ENCODE peak calls at places on chromosomes 4 and X, in seven cellular contexts. One of them, this sample, is unnamed.

GRCh38 chr4:59960143-59960542 is 1240.0 kb upstream of the ADGRL3 start:
- DNase-seq in NCI-H82: no peak
- DNase-seq in epithelial cell of esophagus: no peak
- DNase-seq in iris pigment epithelial cell: no peak
- DNase-seq in stimulated activated CD8-positive, alpha-beta memory T cell treated with anti-CD3 and anti-CD28 coated beads, Interleukin-7, amount 100 ng/mL, for 24 hours: no peak
- DNase-seq in substantia nigra: no peak
- DNase-seq in activated effector memory CD4-positive, alpha-beta T cell treated with Interleukin-2 at 50 U/mL for 16 hours: no peak
- DNase-seq in this sample: no peak

GRCh38 chr4:77881460-77882295 is 19.0 kb downstream of the MRPL1 start:
- DNase-seq in substantia nigra: no peak
- DNase-seq in NCI-H82: no peak
- DNase-seq in iris pigment epithelial cell: peak; percentile 69
- DNase-seq in stimulated activated CD8-positive, alpha-beta memory T cell treated with anti-CD3 and anti-CD28 coated beads, Interleukin-7, amount 100 ng/mL, for 24 hours: no peak
- DNase-seq in epithelial cell of esophagus: peak; percentile 72
- DNase-seq in activated effector memory CD4-positive, alpha-beta T cell treated with Interleukin-2 at 50 U/mL for 16 hours: no peak
- DNase-seq in this sample: no peak

GRCh38 chr4:3291969-3292570 is 751 bp upstream of the RGS12 start:
- DNase-seq in stimulated activated CD8-positive, alpha-beta memory T cell treated with anti-CD3 and anti-CD28 coated beads, Interleukin-7, amount 100 ng/mL, for 24 hours: no peak
- DNase-seq in NCI-H82: peak; percentile 62
- DNase-seq in substantia nigra: peak; percentile 58
- DNase-seq in activated effector memory CD4-positive, alpha-beta T cell treated with Interleukin-2 at 50 U/mL for 16 hours: no peak
- DNase-seq in iris pigment epithelial cell: peak; percentile 20
- DNase-seq in epithelial cell of esophagus: peak; percentile 51
- DNase-seq in this sample: peak; percentile 47

GRCh38 chr4:176782794-176783193 is 9.9 kb downstream of the VEGFC start:
- DNase-seq in substantia nigra: no peak
- DNase-seq in stimulated activated CD8-positive, alpha-beta memory T cell treated with anti-CD3 and anti-CD28 coated beads, Interleukin-7, amount 100 ng/mL, for 24 hours: no peak
- DNase-seq in activated effector memory CD4-positive, alpha-beta T cell treated with Interleukin-2 at 50 U/mL for 16 hours: no peak
- DNase-seq in epithelial cell of esophagus: no peak
- DNase-seq in iris pigment epithelial cell: no peak
- DNase-seq in NCI-H82: no peak
- DNase-seq in this sample: no peak

GRCh38 chr4:14749910-14750309 is 252.4 kb upstream of the CPEB2 start:
- DNase-seq in epithelial cell of esophagus: peak; percentile 77
- DNase-seq in activated effector memory CD4-positive, alpha-beta T cell treated with Interleukin-2 at 50 U/mL for 16 hours: no peak
- DNase-seq in stimulated activated CD8-positive, alpha-beta memory T cell treated with anti-CD3 and anti-CD28 coated beads, Interleukin-7, amount 100 ng/mL, for 24 hours: no peak
- DNase-seq in NCI-H82: peak; percentile 82
- DNase-seq in iris pigment epithelial cell: peak; percentile 12
- DNase-seq in substantia nigra: no peak
- DNase-seq in this sample: peak; percentile 62

GRCh38 chr4:156888762-156889161 is 82.8 kb downstream of the PDGFC start:
- DNase-seq in activated effector memory CD4-positive, alpha-beta T cell treated with Interleukin-2 at 50 U/mL for 16 hours: no peak
- DNase-seq in stimulated activated CD8-positive, alpha-beta memory T cell treated with anti-CD3 and anti-CD28 coated beads, Interleukin-7, amount 100 ng/mL, for 24 hours: no peak
- DNase-seq in iris pigment epithelial cell: peak; percentile 93
- DNase-seq in NCI-H82: no peak
- DNase-seq in substantia nigra: no peak
- DNase-seq in epithelial cell of esophagus: peak; percentile 88
- DNase-seq in this sample: no peak

GRCh38 chrX:12974797-12975669 is at the start of gene TMSB4X:
- DNase-seq in substantia nigra: peak; percentile 75
- DNase-seq in activated effector memory CD4-positive, alpha-beta T cell treated with Interleukin-2 at 50 U/mL for 16 hours: peak; percentile 73
- DNase-seq in epithelial cell of esophagus: peak; percentile 75
- DNase-seq in iris pigment epithelial cell: peak; percentile 76
- DNase-seq in stimulated activated CD8-positive, alpha-beta memory T cell treated with anti-CD3 and anti-CD28 coated beads, Interleukin-7, amount 100 ng/mL, for 24 hours: no peak
- DNase-seq in NCI-H82: peak; percentile 90
- DNase-seq in this sample: no peak

GRCh38 chrX:101385795-101386541 is at the start of gene BTK:
- DNase-seq in substantia nigra: peak; percentile 2
- DNase-seq in stimulated activated CD8-positive, alpha-beta memory T cell treated with anti-CD3 and anti-CD28 coated beads, Interleukin-7, amount 100 ng/mL, for 24 hours: no peak
- DNase-seq in NCI-H82: no peak
- DNase-seq in iris pigment epithelial cell: no peak
- DNase-seq in epithelial cell of esophagus: no peak
- DNase-seq in activated effector memory CD4-positive, alpha-beta T cell treated with Interleukin-2 at 50 U/mL for 16 hours: no peak
- DNase-seq in this sample: no peak

GRCh38 chr4:113052379-113052951 is 3.0 kb downstream of the ANK2 start:
- DNase-seq in substantia nigra: no peak
- DNase-seq in NCI-H82: no peak
- DNase-seq in stimulated activated CD8-positive, alpha-beta memory T cell treated with anti-CD3 and anti-CD28 coated beads, Interleukin-7, amount 100 ng/mL, for 24 hours: no peak
- DNase-seq in activated effector memory CD4-positive, alpha-beta T cell treated with Interleukin-2 at 50 U/mL for 16 hours: no peak
- DNase-seq in epithelial cell of esophagus: peak; percentile 24
- DNase-seq in iris pigment epithelial cell: peak; percentile 52
- DNase-seq in this sample: no peak

GRCh38 chr4:121072080-121072835 is at the start of gene NDNF:
- DNase-seq in activated effector memory CD4-positive, alpha-beta T cell treated with Interleukin-2 at 50 U/mL for 16 hours: peak; percentile 12
- DNase-seq in epithelial cell of esophagus: peak; percentile 26
- DNase-seq in iris pigment epithelial cell: peak; percentile 36
- DNase-seq in stimulated activated CD8-positive, alpha-beta memory T cell treated with anti-CD3 and anti-CD28 coated beads, Interleukin-7, amount 100 ng/mL, for 24 hours: no peak
- DNase-seq in substantia nigra: peak; percentile 14
- DNase-seq in NCI-H82: peak; percentile 35
- DNase-seq in this sample: no peak

GRCh38 chr4:145540235-145540634 is 58.6 kb downstream of the SMAD1 start:
- DNase-seq in epithelial cell of esophagus: no peak
- DNase-seq in activated effector memory CD4-positive, alpha-beta T cell treated with Interleukin-2 at 50 U/mL for 16 hours: no peak
- DNase-seq in stimulated activated CD8-positive, alpha-beta memory T cell treated with anti-CD3 and anti-CD28 coated beads, Interleukin-7, amount 100 ng/mL, for 24 hours: no peak
- DNase-seq in iris pigment epithelial cell: no peak
- DNase-seq in NCI-H82: no peak
- DNase-seq in substantia nigra: no peak
- DNase-seq in this sample: no peak

GRCh38 chr4:181278941-181279340 is 964.3 kb upstream of the TENM3 start:
- DNase-seq in substantia nigra: no peak
- DNase-seq in epithelial cell of esophagus: peak; percentile 51
- DNase-seq in iris pigment epithelial cell: no peak
- DNase-seq in stimulated activated CD8-positive, alpha-beta memory T cell treated with anti-CD3 and anti-CD28 coated beads, Interleukin-7, amount 100 ng/mL, for 24 hours: no peak
- DNase-seq in activated effector memory CD4-positive, alpha-beta T cell treated with Interleukin-2 at 50 U/mL for 16 hours: no peak
- DNase-seq in NCI-H82: no peak
- DNase-seq in this sample: no peak

This sample was measured in SK-MEL-5.